ENCODE peak calls at places on chromosomes 5 and 9, in ten cellular contexts. U, M, A, Z, D, R, O, V, J and Q are unnamed samples.

GRCh38 chr5:149133795-149134777 is 7.2 kb upstream of the ABLIM3 start:
- DNase-seq in D (peak), U (no peak), R (no peak), Z (peak), A (no peak), V (no peak), O (peak), J (no peak), M (peak), Q (peak)

GRCh38 chr5:56950626-56951130 is 1.2 kb downstream of the MIER3 start:
- DNase-seq in J (no peak), D (peak), A (no peak), V (peak), U (peak), Z (peak), O (peak), R (peak), M (peak), Q (peak)

GRCh38 chr5:1409386-1410110 is 35.7 kb downstream of the SLC6A3 start:
- DNase-seq in J (no peak), O (peak), V (peak), D (no peak), M (peak), A (no peak), U (peak), R (no peak), Z (no peak), Q (no peak)

GRCh38 chr5:137834498-137834897 is 33.2 kb upstream of the MYOT start:
- DNase-seq in Z (no peak), D (no peak), A (no peak), J (no peak), M (no peak), U (no peak), V (no peak), R (no peak), O (no peak), Q (no peak)

GRCh38 chr5:151033217-151033934 is 13.0 kb downstream of the GPX3 start:
- DNase-seq in J (no peak), Z (no peak), U (no peak), M (no peak), A (no peak), D (no peak), O (no peak), R (no peak), V (no peak), Q (no peak)

GRCh38 chr5:151924564-151925395 is at the start of gene GLRA1:
- DNase-seq in U (peak), V (peak), O (peak), Z (no peak), A (no peak), M (peak), R (peak), D (peak), J (no peak), Q (peak)

GRCh38 chr5:179326176-179326997 is 18.9 kb downstream of the ADAMTS2 start:
- DNase-seq in R (no peak), M (peak), D (no peak), Z (no peak), V (peak), U (no peak), A (no peak), O (peak), J (no peak), Q (no peak)

GRCh38 chr9:69671904-69672827 is at the start of gene APBA1:
- DNase-seq in U (peak), O (peak), Z (no peak), A (peak), M (peak), V (peak), R (no peak), D (peak), J (no peak), Q (no peak)

GRCh38 chr9:138042146-138042545 is 164.6 kb downstream of the CACNA1B start:
- DNase-seq in J (no peak), A (no peak), Z (no peak), D (no peak), U (no peak), R (no peak), V (no peak), M (no peak), O (no peak), Q (no peak)

GRCh38 chr9:73741316-73741715 is 589.7 kb downstream of the ANXA1 start:
- DNase-seq in O (no peak), D (no peak), R (no peak), J (no peak), M (no peak), A (no peak), Z (no peak), V (no peak), U (no peak), Q (no peak)

GRCh38 chr5:142699105-142699720 is 13.3 kb upstream of the FGF1 start:
- DNase-seq in A (peak), R (peak), J (no peak), M (peak), D (peak), V (peak), U (peak), Z (peak), O (peak), Q (peak)

GRCh38 chr9:35636135-35636876 is 14.4 kb downstream of the SIT1 start:
- DNase-seq in M (no peak), V (no peak), Z (no peak), O (no peak), R (no peak), D (no peak), J (no peak), A (no peak), U (no peak), Q (no peak)

GRCh38 chr5:124289122-124289521 is 457.3 kb downstream of the ZNF608 start:
- DNase-seq in U (no peak), J (no peak), O (no peak), A (no peak), D (no peak), V (peak), M (no peak), Z (no peak), R (no peak), Q (no peak)

GRCh38 chr9:28293691-28294090 is 720.4 kb upstream of the C9orf72 start:
- DNase-seq in O (no peak), R (no peak), U (no peak), J (no peak), V (no peak), Z (no peak), M (no peak), A (no peak), D (no peak), Q (no peak)

GRCh38 chr5:80059354-80059980 is 24.3 kb downstream of the THBS4 start:
- DNase-seq in O (no peak), D (no peak), V (no peak), J (no peak), Z (no peak), M (no peak), A (no peak), U (no peak), R (no peak), Q (no peak)

GRCh38 chr9:10059044-10059443 is 553.8 kb downstream of the PTPRD start:
- DNase-seq in U (no peak), J (no peak), A (peak), M (peak), R (peak), D (no peak), Z (no peak), V (no peak), O (no peak), Q (no peak)

GRCh38 chr5:30894811-30895210 is 298.7 kb upstream of the CDH6 start:
- DNase-seq in Z (no peak), O (no peak), R (peak), V (no peak), U (no peak), J (no peak), A (no peak), M (peak), D (no peak), Q (no peak)

GRCh38 chr5:150138551-150139265 is 16.9 kb downstream of the PDGFRB start:
- DNase-seq in Z (no peak), U (no peak), J (no peak), A (no peak), M (peak), D (no peak), R (peak), V (no peak), O (no peak), Q (peak)

GRCh38 chr9:133002147-133003070 is 23.9 kb downstream of the GFI1B start:
- DNase-seq in O (no peak), R (no peak), U (no peak), D (no peak), A (no peak), Z (no peak), V (no peak), J (no peak), M (no peak), Q (no peak)

GRCh38 chr9:81814404-81814793 is 113.8 kb upstream of the SPATA31D4 start:
- DNase-seq in O (no peak), R (no peak), A (no peak), M (no peak), Z (no peak), J (no peak), D (no peak), U (no peak), V (no peak), Q (no peak)

GRCh38 chr5:191036-191948 is at the start of gene LRRC14B:
- DNase-seq in M (no peak), D (no peak), U (peak), R (no peak), Z (no peak), V (peak), J (no peak), O (peak), A (no peak), Q (no peak)

GRCh38 chr9:136437839-136438547 is 1.7 kb downstream of the INPP5E start:
- DNase-seq in A (no peak), Z (no peak), U (no peak), D (no peak), O (no peak), J (no peak), V (no peak), R (no peak), M (no peak), Q (no peak)

DNA sequence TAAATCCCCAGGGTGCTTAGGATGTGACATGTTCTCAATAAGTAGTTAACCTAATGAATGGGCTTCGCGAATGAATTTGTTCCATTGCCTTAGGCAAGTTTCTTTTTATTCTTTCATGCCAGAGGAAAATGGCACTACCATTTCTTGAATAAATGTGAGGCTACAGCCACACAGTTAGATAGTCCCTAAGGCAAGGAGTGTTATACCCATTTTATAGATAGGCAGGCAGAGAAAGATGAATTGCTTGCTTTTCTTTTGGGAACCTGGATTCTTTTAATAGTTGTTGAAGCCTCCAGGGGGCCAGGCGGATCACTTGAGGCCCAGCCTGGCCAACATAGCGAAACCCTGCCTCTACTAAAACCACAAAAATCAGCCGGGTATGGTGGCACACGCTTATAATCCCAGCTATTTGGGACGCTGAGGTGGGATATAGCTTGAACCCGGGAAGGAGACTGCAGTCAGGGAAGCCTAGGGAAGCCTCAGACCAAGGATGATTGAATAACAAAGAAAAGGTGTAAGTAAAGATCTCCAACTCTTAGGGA is 943 bp downstream of the NOP16 start:
- DNase-seq in A (no peak), R (no peak), V (no peak), M (peak), D (no peak), Z (no peak), O (peak), U (peak), J (no peak), Q (no peak)
- TF ChIP-seq CTCF in A (no peak), R (peak), V (no peak), M (peak), D (no peak), Z (no peak), O (no peak), U (no peak), J (no peak), Q (no peak)

DNA sequence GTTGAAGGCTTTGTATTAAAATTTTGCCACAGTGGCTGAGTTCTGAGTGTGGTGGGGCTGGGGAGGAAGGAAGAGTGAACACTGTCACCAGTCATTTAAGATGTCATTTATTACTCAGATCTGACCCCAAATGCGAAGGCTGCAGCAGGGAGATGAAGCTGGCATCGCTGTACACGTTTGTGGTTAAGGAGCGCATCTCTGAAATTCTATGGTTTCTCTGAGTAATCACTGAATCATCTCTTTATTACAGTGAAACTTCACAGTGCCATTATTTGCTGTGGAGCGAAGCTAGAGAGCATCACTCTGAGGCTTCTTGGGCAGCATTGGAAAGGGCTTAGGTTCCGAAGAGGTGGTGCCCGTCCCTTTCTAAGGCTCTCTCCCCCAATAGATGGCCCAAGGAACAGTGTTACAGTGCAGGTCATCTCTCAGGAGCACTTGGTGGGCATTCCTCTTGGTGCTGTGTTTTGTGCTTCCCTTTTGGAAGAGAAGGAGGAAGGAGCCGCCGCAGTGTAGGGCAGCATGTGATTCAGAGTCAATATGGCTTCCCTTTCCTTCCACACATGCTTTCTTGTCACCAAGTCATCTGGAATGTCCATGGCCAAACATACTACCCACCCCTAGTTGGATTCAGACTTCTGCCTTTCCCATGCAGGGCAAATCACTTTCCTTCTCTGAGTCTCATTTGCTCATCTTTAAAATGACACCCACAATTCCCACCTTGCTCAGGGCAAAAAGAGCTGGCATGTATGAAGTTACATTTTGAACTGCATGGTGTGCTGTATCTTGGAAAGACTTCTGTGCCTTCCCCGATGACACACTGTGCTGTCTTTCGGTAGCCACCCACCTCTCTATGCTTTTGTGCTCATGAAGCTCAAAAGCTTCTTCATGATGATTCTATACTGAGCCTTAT is 9.3 kb upstream of the TEX48 start:
- DNase-seq in V (no peak), A (no peak), Z (peak), D (peak), M (peak), R (peak), J (no peak), U (peak), O (no peak), Q (peak)
- H3K4me3 ChIP-seq in V (no peak), A (no peak), Z (peak), D (peak), M (no peak), R (no peak), J (no peak), U (no peak), O (no peak), Q (no peak)

GRCh38 chr5:63245271-63245670 is 666.7 kb downstream of the LRRC70 start:
- DNase-seq in D (no peak), R (no peak), U (no peak), M (no peak), Z (no peak), V (no peak), J (no peak), O (no peak), A (no peak), Q (no peak)
- TF ChIP-seq CTCF in D (no peak), R (no peak), U (no peak), M (no peak), Z (no peak), V (no peak), J (no peak), O (no peak), A (no peak), Q (no peak)

DNA sequence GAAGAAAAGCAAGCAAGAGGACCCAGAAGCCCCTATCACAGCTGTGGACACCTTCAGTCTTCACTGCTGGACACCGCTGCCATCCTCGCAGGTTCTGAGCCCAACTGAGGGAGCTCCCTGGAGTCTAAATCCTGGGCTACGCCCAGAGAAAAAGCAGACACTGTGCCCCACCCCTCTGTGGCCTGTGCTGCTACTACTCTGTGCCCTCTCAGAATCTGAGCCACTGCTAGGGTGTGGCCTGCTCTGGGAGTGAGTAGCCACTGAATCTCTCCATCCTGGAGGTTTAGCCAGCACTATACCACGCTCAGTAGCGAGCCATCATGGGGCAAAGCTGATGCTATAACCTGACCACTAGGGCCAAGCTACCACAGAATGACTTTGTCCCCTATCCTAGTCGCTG is 338.2 kb downstream of the NPR3 start:
- DNase-seq in M (no peak), J (no peak), R (no peak), D (peak), U (no peak), O (no peak), V (no peak), A (no peak), Z (peak), Q (no peak)
- H3K4me3 ChIP-seq in M (no peak), J (no peak), R (no peak), D (peak), U (no peak), O (no peak), V (no peak), A (no peak), Z (peak), Q (no peak)

DNA sequence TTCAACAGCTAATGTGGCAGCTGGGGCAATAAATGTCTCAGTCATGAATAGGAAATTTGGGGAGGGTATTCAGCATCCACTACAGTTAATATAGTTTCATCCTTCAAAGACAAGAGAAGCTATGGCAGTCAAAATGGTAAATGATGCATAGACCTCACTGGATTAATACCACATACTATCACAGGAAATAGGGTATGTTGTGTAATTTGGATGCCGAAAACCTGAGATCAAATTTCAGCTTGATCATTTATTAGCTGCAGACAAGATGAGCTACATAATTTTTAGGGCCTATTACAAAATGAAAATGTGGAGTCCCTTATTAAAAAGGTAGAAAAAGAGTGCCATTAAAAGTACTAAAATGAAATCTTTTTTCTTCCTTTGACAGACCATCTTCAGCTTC is 112.6 kb upstream of the MTAP start:
- DNase-seq in R (no peak), J (no peak), D (no peak), A (no peak), M (peak), O (no peak), U (no peak), V (no peak), Z (no peak), Q (no peak)
- TF ChIP-seq CTCF in R (no peak), J (no peak), D (no peak), A (no peak), M (no peak), O (no peak), U (no peak), V (no peak), Z (no peak), Q (no peak)

GRCh38 chr9:111598730-111599091 is 736 bp downstream of the PTGR1 start:
- DNase-seq in M (peak), J (no peak), O (peak), V (peak), Z (no peak), U (no peak), A (peak), D (no peak), R (no peak), Q (no peak)

GRCh38 chr9:111601237-111602018 is 2.0 kb upstream of the PTGR1 start:
- DNase-seq in Z (no peak), O (no peak), J (no peak), A (no peak), M (peak), R (no peak), V (no peak), U (no peak), D (peak), Q (no peak)

GRCh38 chr9:111599092-111599947 is at the start of gene PTGR1:
- DNase-seq in J (no peak), M (peak), R (peak), D (peak), V (peak), U (peak), Z (peak), O (peak), A (peak), Q (peak)

GRCh38 chr9:111597852-111598729 is 1.4 kb downstream of the PTGR1 start:
- DNase-seq in D (peak), O (peak), M (peak), A (peak), Z (peak), R (no peak), V (peak), U (peak), J (no peak), Q (peak)

GRCh38 chr9:111599948-111600343 is 499 bp upstream of the PTGR1 start:
- DNase-seq in R (no peak), D (no peak), Z (no peak), M (no peak), V (no peak), U (no peak), A (no peak), J (no peak), O (no peak), Q (no peak)
- H3K4me3 ChIP-seq in R (peak), D (peak), Z (peak), M (peak), V (peak), U (no peak), A (peak), J (peak), O (peak), Q (peak)

DNA sequence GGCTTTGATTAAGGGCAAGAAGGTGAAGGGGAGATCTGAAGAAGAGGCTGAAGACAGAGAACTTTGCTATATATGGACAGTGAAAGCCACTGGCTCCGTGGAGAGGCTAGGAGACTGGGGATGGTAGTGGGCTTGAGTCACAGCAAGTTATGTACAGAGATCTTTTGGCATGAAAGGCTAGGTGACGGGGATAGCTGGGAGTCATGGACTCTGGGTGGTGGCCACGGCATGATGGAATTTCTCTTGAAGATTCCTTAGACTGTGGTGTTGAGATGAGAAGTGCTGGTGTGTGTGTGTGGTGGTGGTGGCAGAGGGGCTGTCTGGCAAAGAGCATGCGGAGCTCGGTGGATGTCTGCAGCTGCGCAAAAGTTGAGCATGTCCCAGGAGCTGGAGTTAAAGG is 120.6 kb upstream of the STC2 start:
- DNase-seq in U (no peak), J (no peak), O (no peak), Z (no peak), A (no peak), D (no peak), M (no peak), R (no peak), V (no peak), Q (no peak)
- TF ChIP-seq CTCF in U (no peak), J (no peak), O (no peak), Z (no peak), A (no peak), D (no peak), M (no peak), R (no peak), V (no peak), Q (no peak)

GRCh38 chr5:4212071-4212739 is 616.6 kb downstream of the IRX1 start:
- DNase-seq in Z (no peak), M (no peak), J (no peak), U (no peak), R (no peak), O (no peak), A (no peak), D (no peak), V (no peak), Q (no peak)
- H3K4me3 ChIP-seq in Z (no peak), M (no peak), J (no peak), U (no peak), R (no peak), O (no peak), A (no peak), D (no peak), V (no peak), Q (no peak)

GRCh38 chr5:143957455-143957854 is 145.5 kb downstream of the HMHB1 start:
- DNase-seq in R (no peak), Z (no peak), J (no peak), A (no peak), O (no peak), M (no peak), D (peak), V (no peak), U (no peak), Q (no peak)
- TF ChIP-seq CTCF in R (peak), Z (peak), J (no peak), A (no peak), O (no peak), M (peak), D (peak), V (no peak), U (peak), Q (peak)